ENCODE peak calls at places on chromosomes 11 and 22, in ten cellular contexts. N is colonic mucosa, J is H1, B is psoas muscle, Q is heart right ventricle, K is stomach, E is prostate gland, U is astrocyte, T is H9, I is heart left ventricle. Y is an unnamed sample.

GRCh38 chr11:128726464-128727139 is 32.7 kb downstream of the FLI1 start:
- DNase-seq in I (no peak), U (no peak), T (no peak), N (no peak), B (no peak), K (no peak), J (no peak), E (no peak), Q (no peak), Y (peak; percentile 59)

GRCh38 chr11:35934981-35935380 is 8.9 kb upstream of the LDLRAD3 start:
- DNase-seq in B (peak; percentile 17), T (no peak), N (no peak), I (no peak), K (no peak), Q (no peak), E (no peak), J (no peak), U (no peak), Y (no peak)

GRCh38 chr11:62705401-62705800 is 1.8 kb downstream of the BSCL2 start:
- DNase-seq in I (no peak), E (no peak), Q (no peak), K (no peak), N (no peak), U (no peak), J (no peak), B (no peak), T (peak; percentile 41), Y (no peak)

GRCh38 chr11:118415739-118416068 is 14.3 kb downstream of the ATP5MG start:
- DNase-seq in J (no peak), U (peak; percentile 94), E (peak; percentile 26), K (peak; percentile 41), Q (no peak), N (peak; percentile 53), T (peak; percentile 73), B (no peak), I (no peak), Y (no peak)

GRCh38 chr11:119706887-119707286 is 22.1 kb downstream of the NECTIN1 start:
- DNase-seq in N (no peak), B (no peak), J (no peak), Q (no peak), K (no peak), T (no peak), I (peak; percentile 17), E (no peak), U (no peak), Y (no peak)

GRCh38 chr11:35126000-35126878 is 12.7 kb upstream of the CD44 start:
- DNase-seq in B (no peak), U (no peak), N (no peak), T (no peak), K (no peak), I (no peak), J (no peak), Q (no peak), E (no peak), Y (no peak)

GRCh38 chr11:2166091-2166851 is 5.3 kb upstream of the INS start:
- DNase-seq in U (no peak), K (peak; percentile 46), N (peak; percentile 42), E (no peak), Q (peak; percentile 38), I (no peak), J (no peak), T (peak; percentile 69), B (no peak), Y (no peak)

GRCh38 chr11:19907839-19908238 is 195.2 kb downstream of the NAV2 start:
- DNase-seq in J (no peak), K (no peak), I (no peak), U (no peak), E (no peak), T (no peak), N (no peak), B (no peak), Q (no peak), Y (no peak)

GRCh38 chr11:64251986-64252837 is 882 bp downstream of the PLCB3 start:
- DNase-seq in J (no peak), U (no peak), Q (peak; percentile 63), I (no peak), B (peak; percentile 52), T (no peak), K (peak; percentile 78), E (peak; percentile 58), N (peak; percentile 92), Y (peak; percentile 66)
- TF ChIP-seq CTCF in J (no peak), U (peak; percentile 34), Q (peak; percentile 14), I (peak; percentile 11), B (no peak), T (peak; percentile 36), K (no peak), E (no peak), N (no peak), Y (no peak)

DNA sequence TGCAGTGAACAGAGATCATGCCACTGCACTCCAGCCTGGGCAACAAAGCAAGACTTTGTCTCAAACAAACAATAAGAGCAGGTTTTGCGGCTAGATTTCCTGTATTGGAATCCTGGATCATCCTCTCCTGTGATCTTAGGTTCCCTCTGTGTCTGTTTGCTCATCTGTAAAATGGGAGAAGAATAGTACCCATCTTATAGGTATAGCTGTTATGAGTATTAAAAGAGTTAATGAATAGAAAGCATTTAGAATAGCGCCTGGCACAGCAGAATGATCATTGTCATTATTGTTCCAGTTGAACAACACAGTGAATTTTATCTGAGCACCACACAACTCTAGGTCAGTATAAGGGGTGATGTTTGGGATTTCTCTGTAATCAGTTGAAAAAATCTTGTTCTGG is 10.8 kb downstream of the MARK2 start:
- DNase-seq in Q (no peak), I (no peak), N (no peak), K (no peak), B (no peak), U (no peak), E (no peak), T (no peak), J (no peak), Y (no peak)
- H3K4me1 ChIP-seq in Q (peaks cover 75% of the 10 kb centered on the region), I (peaks cover 11% of the 10 kb centered on the region), N (peaks cover 13% of the 10 kb centered on the region), K (peaks cover 93% of the 10 kb centered on the region), B (peaks cover 18% of the 10 kb centered on the region), U (peaks cover 3% of the 10 kb centered on the region), E (peaks cover 31% of the 10 kb centered on the region), T (peaks cover 13% of the 10 kb centered on the region), J (peaks cover 17% of the 10 kb centered on the region), Y (peaks cover 18% of the 10 kb centered on the region)

GRCh38 chr22:24942301-24942700 is 4.2 kb downstream of the LHFPL7 start:
- DNase-seq in Q (no peak), B (no peak), K (peak; percentile 53), J (no peak), I (no peak), U (no peak), T (no peak), N (no peak), E (no peak), Y (no peak)

GRCh38 chr22:24937114-24937513 is 9.4 kb downstream of the LHFPL7 start:
- DNase-seq in U (no peak), K (no peak), I (no peak), E (no peak), N (no peak), B (no peak), J (no peak), T (peak; percentile 44), Q (no peak), Y (no peak)

GRCh38 chr22:24935771-24936483 is 10.6 kb downstream of the LHFPL7 start:
- DNase-seq in Q (no peak), J (no peak), T (no peak), N (no peak), K (no peak), E (no peak), B (no peak), U (no peak), I (no peak), Y (no peak)

GRCh38 chr22:24944224-24944937 is 2.1 kb downstream of the LHFPL7 start:
- DNase-seq in B (no peak), T (no peak), K (no peak), N (no peak), J (no peak), U (no peak), Q (no peak), E (no peak), I (no peak), Y (no peak)

DNA sequence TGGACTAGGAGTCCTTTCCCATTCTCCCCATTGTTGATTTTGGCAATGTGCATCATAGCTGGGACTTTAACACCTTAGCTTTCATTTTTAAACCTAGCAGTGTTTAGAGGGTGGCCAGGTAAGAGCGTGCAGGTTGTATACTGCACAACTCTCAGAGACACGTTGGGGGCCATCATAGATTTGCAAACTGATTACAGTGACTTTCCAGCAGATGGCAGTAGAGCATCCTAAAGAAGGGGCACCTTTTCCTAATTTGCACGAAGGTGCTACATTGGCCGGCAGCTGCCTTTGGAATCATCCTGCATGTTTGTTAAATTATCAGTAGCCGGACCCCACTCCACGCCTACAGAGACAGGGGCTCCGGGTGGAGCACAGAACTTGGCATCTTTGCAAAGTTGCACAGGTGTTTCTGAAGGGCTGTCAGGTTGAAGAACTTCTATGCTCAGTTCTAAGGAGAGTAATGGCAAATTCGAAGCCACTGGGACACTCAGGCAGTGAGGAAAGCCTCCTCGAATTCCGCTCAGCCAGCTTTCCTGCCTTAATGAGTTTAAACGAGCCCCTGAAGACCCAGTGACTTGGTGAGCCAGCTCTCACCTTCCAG is 7.7 kb downstream of the LHFPL7 start:
- DNase-seq in T (peak; percentile 55), B (no peak), K (no peak), U (no peak), J (no peak), Q (no peak), N (peak; percentile 48), E (peak; percentile 39), I (no peak), Y (no peak)
- TF ChIP-seq CTCF in T (peak; percentile 85), B (peak; percentile 70), K (no peak), U (peak; percentile 66), J (no peak), Q (peak; percentile 80), N (peak; percentile 74), E (peak; percentile 56), I (peak; percentile 60), Y (peak; percentile 41)

GRCh38 chr11:47257178-47257517 is 648 bp upstream of the NR1H3 start:
- DNase-seq in N (no peak), U (no peak), K (no peak), I (no peak), T (no peak), Q (no peak), E (no peak), B (no peak), J (no peak), Y (no peak)

GRCh38 chr11:47256374-47256773 is 1.4 kb upstream of the NR1H3 start:
- DNase-seq in E (no peak), N (no peak), I (no peak), T (no peak), Q (no peak), B (no peak), U (no peak), K (no peak), J (no peak), Y (no peak)

GRCh38 chr11:47259178-47259977 is 1.6 kb downstream of the NR1H3 start:
- DNase-seq in U (no peak), T (peak; percentile 82), I (no peak), J (no peak), E (peak; percentile 31), Q (no peak), B (no peak), N (peak; percentile 69), K (peak; percentile 72), Y (no peak)

GRCh38 chr11:47258317-47258902 is 614 bp downstream of the NR1H3 start:
- DNase-seq in K (no peak), I (no peak), E (no peak), B (no peak), U (no peak), Q (no peak), J (no peak), N (no peak), T (no peak), Y (no peak)

DNA sequence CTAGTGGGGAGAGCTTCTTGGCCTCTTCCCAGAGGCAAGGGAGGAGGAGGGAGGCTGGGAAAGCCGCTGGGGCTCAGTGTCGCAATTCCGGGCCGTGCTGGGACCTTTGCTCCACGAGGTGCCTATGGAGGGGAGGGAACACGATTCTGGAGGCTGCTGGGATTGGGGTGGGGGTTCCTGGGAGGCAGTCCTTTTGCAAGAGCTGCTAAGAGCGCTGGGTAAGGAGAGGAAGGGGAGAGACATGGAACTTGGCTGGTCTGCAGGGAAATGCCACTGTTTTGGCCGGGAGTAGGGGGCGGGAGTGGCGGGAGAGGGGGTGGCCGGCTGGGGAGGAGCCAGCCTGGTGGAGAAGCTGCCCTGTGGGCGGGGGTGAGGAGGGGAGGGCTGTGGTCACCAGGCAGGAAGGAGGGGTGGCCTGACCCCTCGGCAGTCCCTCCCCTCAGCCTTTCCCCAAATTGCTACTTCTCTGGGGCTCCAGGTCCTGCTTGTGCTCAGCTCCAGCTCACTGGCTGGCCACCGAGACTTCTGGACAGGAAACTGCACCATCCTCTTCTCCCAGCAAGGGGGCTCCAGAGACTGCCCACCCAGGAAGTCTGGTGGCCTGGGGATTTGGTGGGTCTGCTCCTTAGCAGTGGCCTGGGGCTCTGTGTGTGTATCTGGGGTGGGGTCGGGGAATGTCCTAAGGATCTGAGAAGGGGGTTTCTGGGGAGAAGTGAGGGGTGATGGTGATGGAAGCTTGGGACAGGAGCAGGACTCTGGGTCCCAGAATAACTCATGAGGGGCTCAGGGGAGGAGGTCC is at the start of gene NR1H3:
- DNase-seq in E (peak; percentile 25), N (peak; percentile 82), U (peak; percentile 53), Q (peak; percentile 87), K (peak; percentile 79), T (peak; percentile 92), J (no peak), I (peak; percentile 89), B (peak; percentile 84), Y (peak; percentile 84)
- H3K4me1 ChIP-seq in E (peaks cover 37% of the 10 kb centered on the region), N (peaks cover 10% of the 10 kb centered on the region), U (peaks cover 34% of the 10 kb centered on the region), Q (peaks cover 68% of the 10 kb centered on the region), K (peaks cover 67% of the 10 kb centered on the region), T (no peaks in the 10 kb centered on the region), J (peaks cover 18% of the 10 kb centered on the region), I (peaks cover 45% of the 10 kb centered on the region), B (peaks cover 13% of the 10 kb centered on the region), Y (peaks cover 22% of the 10 kb centered on the region)

Y was measured in lung.